ENCODE peak calls at places on chromosomes 7 and 10, in five cellular contexts. P, X, A, Z and W are unnamed samples.
A peak's percentile ranks its signal among the peaks of the same experiment; 100 is the strongest.

GRCh38 chr10:130079614-130080460 is 30.8 kb downstream of the C10orf143 start:
- DNase-seq in P (no peak), X (no peak), A (no peak), Z (no peak), W (no peak)

GRCh38 chr10:78267070-78267469 is 233.4 kb downstream of the RPS24 start:
- DNase-seq in P (no peak), X (no peak), A (no peak), Z (no peak), W (no peak)

GRCh38 chr7:31134246-31135188 is 82.4 kb downstream of the ADCYAP1R1 start:
- DNase-seq in P (peak; percentile 81), X (peak; percentile 64), A (peak; percentile 32), Z (peak; percentile 54), W (peak; percentile 82)

GRCh38 chr7:142918901-142919300 is 14.6 kb downstream of the TRPV5 start:
- DNase-seq in P (no peak), X (no peak), A (no peak), Z (no peak), W (no peak)

GRCh38 chr10:58531084-58531695 is 18.5 kb downstream of the BICC1 start:
- DNase-seq in P (peak; percentile 81), X (peak; percentile 38), A (peak; percentile 52), Z (no peak), W (peak; percentile 68)

GRCh38 chr10:133258818-133259602 is 17.7 kb downstream of the ADAM8 start:
- DNase-seq in P (no peak), X (peak; percentile 95), A (peak; percentile 99), Z (peak; percentile 62), W (no peak)

GRCh38 chr7:96327429-96327828 is 5.5 kb upstream of the SLC25A13 start:
- DNase-seq in P (no peak), X (no peak), A (no peak), Z (peak; percentile 67), W (no peak)

GRCh38 chr7:111476586-111477293 is 85.6 kb downstream of the IMMP2L start:
- DNase-seq in P (no peak), X (no peak), A (no peak), Z (no peak), W (no peak)

GRCh38 chr10:51342381-51342780 is 268.1 kb downstream of the PRKG1 start:
- DNase-seq in P (no peak), X (no peak), A (no peak), Z (no peak), W (no peak)

GRCh38 chr10:78749200-78749599 is 319.6 kb upstream of the ZMIZ1 start:
- DNase-seq in P (no peak), X (peak; percentile 1), A (no peak), Z (no peak), W (no peak)

GRCh38 chr10:98444314-98445006 is 2.3 kb downstream of the HPS1 start:
- DNase-seq in P (no peak), X (no peak), A (no peak), Z (no peak), W (peak; percentile 78)

GRCh38 chr10:62582098-62582705 is 208.0 kb downstream of the ZNF365 start:
- DNase-seq in P (no peak), X (no peak), A (peak; percentile 92), Z (no peak), W (no peak)

GRCh38 chr7:95545666-95546065 is 50.6 kb downstream of the PDK4 start:
- DNase-seq in P (no peak), X (no peak), A (no peak), Z (no peak), W (no peak)

GRCh38 chr7:24980695-24981543 is 941 bp upstream of the OSBPL3 start:
- DNase-seq in P (no peak), X (peak; percentile 54), A (no peak), Z (peak; percentile 59), W (peak; percentile 15)

GRCh38 chr10:132961864-132962622 is 19.7 kb upstream of the CFAP46 start:
- DNase-seq in P (peak; percentile 85), X (peak; percentile 78), A (peak; percentile 57), Z (peak; percentile 77), W (peak; percentile 85)

GRCh38 chr7:118452128-118452527 is 227.6 kb downstream of the ANKRD7 start:
- DNase-seq in P (no peak), X (no peak), A (no peak), Z (no peak), W (no peak)

GRCh38 chr7:51374936-51375335 is 58.3 kb upstream of the COBL start:
- DNase-seq in P (no peak), X (no peak), A (no peak), Z (no peak), W (no peak)

GRCh38 chr7:121103579-121103978 is 115.1 kb downstream of the CPED1 start:
- DNase-seq in P (no peak), X (no peak), A (no peak), Z (no peak), W (no peak)

GRCh38 chr10:93515963-93516450 is 19.6 kb downstream of the CEP55 start:
- DNase-seq in P (no peak), X (no peak), A (no peak), Z (no peak), W (no peak)

GRCh38 chr10:126270116-126270515 is 118.2 kb downstream of the ADAM12 start:
- DNase-seq in P (no peak), X (no peak), A (peak; percentile 100), Z (no peak), W (no peak)

GRCh38 chr7:44630791-44631457 is 24.5 kb downstream of the OGDH start:
- DNase-seq in P (no peak), X (no peak), A (no peak), Z (no peak), W (no peak)
- H3K36me3 ChIP-seq in P (peaks cover 32% of the 10 kb centered on the region), X (no peaks in the 10 kb centered on the region), A (peaks cover 8% of the 10 kb centered on the region), Z (no peaks in the 10 kb centered on the region), W (peaks cover 23% of the 10 kb centered on the region)

GRCh38 chr10:14775656-14776055 is 959 bp upstream of the FAM107B start:
- DNase-seq in P (no peak), X (no peak), A (no peak), Z (no peak), W (no peak)
- H3K36me3 ChIP-seq in P (no peaks in the 10 kb centered on the region), X (no peaks in the 10 kb centered on the region), A (no peaks in the 10 kb centered on the region), Z (no peaks in the 10 kb centered on the region), W (no peaks in the 10 kb centered on the region)

GRCh38 chr10:66803174-66803573 is 122.7 kb upstream of the LRRTM3 start:
- DNase-seq in P (no peak), X (no peak), A (no peak), Z (no peak), W (no peak)

GRCh38 chr10:66809402-66809801 is 116.4 kb upstream of the LRRTM3 start:
- DNase-seq in P (no peak), X (no peak), A (no peak), Z (no peak), W (no peak)

GRCh38 chr10:66804911-66805310 is 120.9 kb upstream of the LRRTM3 start:
- DNase-seq in P (no peak), X (no peak), A (no peak), Z (no peak), W (no peak)

GRCh38 chr10:66805610-66806009 is 120.2 kb upstream of the LRRTM3 start:
- DNase-seq in P (no peak), X (no peak), A (no peak), Z (no peak), W (no peak)
- H3K36me3 ChIP-seq in P (no peaks in the 10 kb centered on the region), X (no peaks in the 10 kb centered on the region), A (no peaks in the 10 kb centered on the region), Z (no peaks in the 10 kb centered on the region), W (no peaks in the 10 kb centered on the region)

GRCh38 chr10:80488539-80489066 is 34.5 kb downstream of the TSPAN14 start:
- DNase-seq in P (no peak), X (no peak), A (no peak), Z (no peak), W (no peak)

GRCh38 chr10:80492875-80493413 is 38.8 kb downstream of the TSPAN14 start:
- DNase-seq in P (no peak), X (no peak), A (peak; percentile 28), Z (no peak), W (no peak)

GRCh38 chr10:80493482-80494021 is 39.4 kb downstream of the TSPAN14 start:
- DNase-seq in P (no peak), X (no peak), A (peak; percentile 50), Z (no peak), W (no peak)

GRCh38 chr10:80489371-80490112 is 35.4 kb downstream of the TSPAN14 start:
- DNase-seq in P (no peak), X (no peak), A (no peak), Z (no peak), W (no peak)

DNA sequence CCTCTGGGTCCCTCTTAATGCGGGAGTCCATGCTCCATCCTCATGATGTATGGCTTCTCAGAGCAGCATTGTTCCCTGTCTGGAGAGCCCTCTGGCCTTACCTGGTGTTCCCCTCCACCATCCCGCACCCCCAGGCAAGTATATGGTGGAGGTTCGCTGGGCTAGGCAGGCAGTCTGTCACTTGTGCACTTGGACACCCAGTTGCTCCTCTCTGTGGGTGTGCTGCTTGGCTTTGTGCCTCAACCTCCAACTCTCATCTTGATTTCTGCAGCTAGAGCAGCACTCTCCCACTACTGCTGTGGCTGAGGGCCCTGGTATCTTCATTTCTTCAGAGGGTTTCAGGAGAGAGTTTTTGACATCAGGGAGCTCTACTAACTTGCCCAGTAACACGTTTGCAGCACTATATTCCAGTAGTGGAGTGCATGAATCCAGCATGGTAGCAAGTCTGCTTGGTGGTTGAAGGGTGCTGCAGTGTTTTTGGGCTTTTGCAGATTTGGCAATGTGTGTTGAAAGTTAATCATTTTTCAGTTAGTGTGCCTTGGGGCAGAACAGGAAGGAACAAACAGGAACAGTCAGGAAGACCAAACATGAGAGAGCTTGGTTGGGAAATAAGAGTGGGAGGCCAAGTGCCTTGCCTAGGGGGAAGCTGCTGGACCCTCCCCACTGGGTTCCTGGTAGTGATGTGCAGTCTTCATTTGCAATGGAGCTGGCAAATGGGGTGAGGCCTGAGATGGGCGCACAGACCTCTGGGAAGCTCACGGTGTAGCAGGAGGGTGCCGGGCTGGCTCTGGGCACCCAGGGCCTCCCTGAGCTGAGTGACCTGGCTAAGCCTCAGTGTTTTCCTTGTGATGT is 37.4 kb downstream of the TSPAN14 start:
- DNase-seq in P (no peak), X (no peak), A (no peak), Z (no peak), W (no peak)
- H3K36me3 ChIP-seq in P (peaks cover 3% of the 10 kb centered on the region), X (no peaks in the 10 kb centered on the region), A (peaks cover 22% of the 10 kb centered on the region), Z (peaks cover 3% of the 10 kb centered on the region), W (peaks cover 56% of the 10 kb centered on the region)

GRCh38 chr7:99368750-99369389 is 5.7 kb upstream of the ARPC1B start:
- DNase-seq in P (no peak), X (no peak), A (no peak), Z (no peak), W (no peak)

GRCh38 chr7:99365318-99366141 is 9.0 kb upstream of the ARPC1B start:
- DNase-seq in P (peak; percentile 48), X (no peak), A (no peak), Z (peak; percentile 89), W (peak; percentile 57)

GRCh38 chr7:99363286-99363685 is 11.2 kb upstream of the ARPC1B start:
- DNase-seq in P (no peak), X (no peak), A (peak; percentile 37), Z (no peak), W (no peak)

GRCh38 chr7:99369767-99370353 is 4.7 kb upstream of the ARPC1B start:
- DNase-seq in P (no peak), X (no peak), A (peak; percentile 42), Z (no peak), W (no peak)

DNA sequence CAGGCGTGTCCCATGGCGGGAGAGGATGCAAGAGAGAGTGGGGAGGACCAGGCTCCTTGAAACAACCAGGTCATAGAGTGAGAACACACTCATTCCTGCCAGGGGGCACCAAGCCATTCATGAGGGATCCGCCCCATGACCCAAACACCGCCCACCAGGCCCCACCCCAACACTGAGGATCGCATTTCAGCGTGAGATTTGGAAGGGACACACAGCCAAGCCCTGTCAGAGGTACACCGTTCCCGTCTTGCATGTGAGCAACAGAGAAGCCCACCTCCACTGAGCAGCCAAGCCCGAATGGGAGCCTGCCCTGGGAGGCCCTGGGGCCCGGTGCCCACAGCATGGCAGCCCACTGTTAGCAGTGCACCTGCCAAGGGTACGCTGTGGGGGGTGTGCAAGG is 7.9 kb upstream of the ARPC1B start:
- DNase-seq in P (no peak), X (no peak), A (no peak), Z (no peak), W (no peak)
- H3K36me3 ChIP-seq in P (peaks cover 35% of the 10 kb centered on the region), X (peaks cover 2% of the 10 kb centered on the region), A (peaks cover 33% of the 10 kb centered on the region), Z (peaks cover 4% of the 10 kb centered on the region), W (peaks cover 54% of the 10 kb centered on the region)

GRCh38 chr7:138559448-138559847 is 99.4 kb downstream of the TRIM24 start:
- DNase-seq in P (no peak), X (no peak), A (no peak), Z (no peak), W (no peak)
- H3K36me3 ChIP-seq in P (peaks cover 91% of the 10 kb centered on the region), X (peaks cover 18% of the 10 kb centered on the region), A (peaks cover 42% of the 10 kb centered on the region), Z (peaks cover 8% of the 10 kb centered on the region), W (peaks cover 96% of the 10 kb centered on the region)